ENCODE peak calls at places on chromosomes 3 and 15, in four cellular contexts. X, U, O and C are unnamed samples. For H3K4me1, the result is how much of the 10 kb centered on the place peaks cover.

GRCh38 chr3:107992976-107993684 is 97.7 kb downstream of the CD47 start:
- DNase-seq in X (no peak), U (no peak), O (no peak), C (no peak)

GRCh38 chr3:102353804-102354203 is 81.0 kb upstream of the ZPLD1 start:
- DNase-seq in X (no peak), U (no peak), O (no peak), C (no peak)

GRCh38 chr15:96324192-96324895 is 6.2 kb upstream of the NR2F2 start:
- DNase-seq in X (no peak), U (peak), O (no peak), C (peak)

GRCh38 chr15:70099966-70100494 is 2.3 kb upstream of the TLE3 start:
- DNase-seq in X (no peak), U (no peak), O (no peak), C (no peak)

GRCh38 chr3:16056210-16056607 is 118.3 kb upstream of the GALNT15 start:
- DNase-seq in X (no peak), U (peak), O (no peak), C (no peak)

GRCh38 chr3:161560006-161560637 is 63.5 kb downstream of the OTOL1 start:
- DNase-seq in X (no peak), U (no peak), O (no peak), C (no peak)

GRCh38 chr15:27764339-27764738 is 334.8 kb downstream of the OCA2 start:
- DNase-seq in X (no peak), U (no peak), O (no peak), C (no peak)

GRCh38 chr3:124800511-124801374 is 70.5 kb downstream of the UMPS start:
- DNase-seq in X (peak), U (no peak), O (no peak), C (peak)

GRCh38 chr3:34013818-34014576 is 215.6 kb downstream of the PDCD6IP start:
- DNase-seq in X (no peak), U (no peak), O (no peak), C (no peak)
- H3K4me1 ChIP-seq in X (under half), U (under half), O (under half), C (under half)

DNA sequence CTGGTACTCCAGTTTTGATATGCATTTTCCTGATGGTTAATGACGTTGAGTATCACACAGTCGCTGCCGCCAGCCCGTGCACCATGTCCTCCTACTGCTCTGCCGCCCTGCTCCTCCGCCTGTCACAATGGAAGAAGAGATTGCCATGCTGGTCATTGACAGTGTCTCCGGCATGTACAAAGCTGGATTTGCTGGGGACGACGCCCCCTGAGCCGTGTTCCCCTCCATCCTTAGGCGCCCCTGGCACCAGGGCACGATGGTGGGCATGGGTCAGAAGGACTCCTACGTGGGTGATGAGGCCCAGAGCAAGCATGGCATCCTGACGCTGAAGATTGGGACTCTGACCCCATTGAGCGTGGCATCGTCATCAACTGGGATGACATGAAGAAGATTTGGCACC is 65.9 kb downstream of the SYN2 start:
- DNase-seq in X (no peak), U (no peak), O (no peak), C (no peak)
- TF ChIP-seq CTCF in X (no peak), U (no peak), O (no peak), C (no peak)

GRCh38 chr3:48370330-48370708 is 1.7 kb upstream of the FBXW12 start:
- DNase-seq in X (no peak), U (no peak), O (no peak), C (no peak)
- H3K4me1 ChIP-seq in X (under half), U (under half), O (under half), C (under half)

DNA sequence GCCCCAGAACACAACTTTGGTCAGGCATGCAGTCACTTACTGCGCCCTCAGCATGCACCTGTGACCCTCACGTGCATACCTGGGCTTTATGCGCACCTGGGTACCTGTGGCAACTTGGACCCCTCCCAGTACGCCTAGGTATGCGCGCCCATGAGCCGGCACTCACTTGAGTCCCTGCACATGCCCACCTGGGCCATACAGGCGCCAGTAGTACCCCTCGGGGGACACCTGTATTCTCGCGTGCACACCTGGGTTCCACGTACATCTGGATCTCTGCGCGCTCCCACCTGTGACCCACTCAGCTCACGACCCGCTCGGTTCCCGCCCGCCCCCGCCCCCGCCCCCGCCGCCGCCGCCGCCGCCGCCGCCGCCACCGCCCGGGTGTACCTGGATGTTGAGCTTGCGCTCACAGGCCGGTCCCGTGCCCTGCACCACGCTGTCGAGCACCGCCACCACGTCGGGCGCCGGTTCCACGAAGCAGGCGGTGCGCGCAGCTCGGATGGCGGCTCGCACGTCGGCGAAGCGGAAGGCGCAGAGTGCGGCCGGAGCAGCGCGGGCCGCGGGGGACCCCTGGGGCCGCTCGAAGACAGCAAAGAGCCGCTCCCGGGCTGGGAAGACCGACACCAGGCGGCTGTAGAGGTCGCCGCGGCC is 1.4 kb downstream of the PLXND1 start:
- DNase-seq in X (no peak), U (no peak), O (no peak), C (no peak)
- TF ChIP-seq CTCF in X (no peak), U (no peak), O (no peak), C (no peak)

DNA sequence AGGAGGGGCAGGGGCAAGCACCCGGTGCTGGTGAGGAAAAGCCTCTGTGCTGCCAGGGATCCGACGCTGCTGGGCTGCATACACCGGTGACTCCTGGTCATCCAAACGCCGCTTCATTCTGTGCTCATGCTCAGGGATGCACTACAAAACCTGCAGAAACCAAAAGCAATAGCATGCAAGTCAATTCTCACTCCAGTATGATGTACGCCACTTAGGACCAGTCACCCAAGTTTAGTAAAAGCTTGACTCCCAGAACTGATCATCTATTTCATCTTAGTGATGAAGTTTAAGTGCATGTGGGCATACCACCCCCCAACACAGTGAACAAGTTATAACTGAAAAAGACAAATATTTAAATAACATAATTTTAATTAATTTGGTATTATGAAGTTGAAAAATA is 21.2 kb downstream of the SIN3A start:
- DNase-seq in X (no peak), U (no peak), O (no peak), C (no peak)
- H3K4me1 ChIP-seq in X (under half), U (under half), O (under half), C (under half)

DNA sequence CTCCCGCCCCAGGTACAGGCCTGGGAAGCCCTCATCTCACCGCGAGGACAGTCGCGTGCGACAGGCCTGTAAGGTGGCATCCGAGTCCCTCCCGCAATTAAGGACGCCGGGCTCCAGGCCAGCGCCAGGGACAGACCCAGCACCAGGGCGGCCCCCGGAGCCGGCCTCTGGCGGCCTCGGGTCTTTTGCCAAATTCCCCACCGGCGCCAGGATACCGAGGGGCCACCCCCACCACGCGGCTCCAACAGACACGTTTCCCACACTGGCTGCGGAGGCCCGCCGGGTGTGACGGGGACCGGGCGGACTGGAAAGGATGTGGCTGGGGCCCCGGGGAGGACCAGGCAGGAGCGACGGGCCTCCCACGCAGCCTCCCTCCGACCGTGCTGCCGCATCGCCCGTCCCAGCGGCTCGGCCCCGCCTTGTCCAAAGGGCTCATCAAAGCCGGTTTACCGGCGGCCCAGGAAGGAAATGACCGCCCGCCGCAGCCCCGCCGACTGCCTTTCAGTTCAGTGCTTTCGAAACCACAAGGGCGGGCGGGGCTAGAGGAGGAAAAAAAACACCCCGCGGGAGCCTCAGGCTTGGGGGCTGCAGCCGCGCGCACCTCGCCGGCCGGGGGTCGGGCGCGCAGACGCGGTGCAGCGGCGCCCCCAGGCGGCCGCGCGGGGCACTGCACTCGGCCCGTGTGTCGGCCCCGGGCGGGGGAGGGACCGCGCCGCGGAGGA is 11.2 kb downstream of the XXYLT1 start:
- DNase-seq in X (peak), U (peak), O (peak), C (peak)
- TF ChIP-seq CTCF in X (peak), U (peak), O (peak), C (peak)

DNA sequence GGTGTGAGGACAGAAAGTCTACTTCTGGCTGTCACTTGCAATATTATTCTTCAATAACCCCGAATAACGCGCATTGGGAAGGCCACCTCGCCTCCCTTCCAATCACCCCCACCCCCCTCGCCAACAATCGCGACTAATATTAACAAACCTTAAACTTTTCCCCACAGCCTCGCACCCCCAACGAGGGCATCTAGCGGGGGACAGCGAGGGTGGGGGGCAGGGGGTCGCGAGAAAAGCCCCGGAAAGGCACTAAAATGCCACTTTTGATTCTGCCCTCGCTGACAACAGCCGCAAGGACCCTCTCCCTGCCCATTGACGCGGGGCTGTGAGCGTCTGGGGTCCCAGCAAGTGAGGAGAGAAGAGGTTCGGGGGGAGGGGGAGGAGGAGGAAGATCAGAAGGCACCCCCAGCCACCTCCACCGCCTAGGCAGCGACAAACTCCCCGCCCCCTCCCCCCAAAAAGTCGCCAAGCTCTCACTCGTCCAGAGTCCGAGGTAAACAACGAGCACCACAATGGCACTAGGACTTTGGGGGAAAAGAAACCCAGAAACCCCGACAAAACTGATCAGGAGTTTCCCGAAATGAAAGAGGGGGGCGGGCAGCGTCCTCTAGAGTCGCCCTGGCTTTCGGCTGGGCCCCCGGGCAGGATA is 802 bp downstream of the SATB1 start:
- DNase-seq in X (peak), U (no peak), O (peak), C (no peak)
- H3K4me1 ChIP-seq in X (under half), U (under half), O (under half), C (under half)

DNA sequence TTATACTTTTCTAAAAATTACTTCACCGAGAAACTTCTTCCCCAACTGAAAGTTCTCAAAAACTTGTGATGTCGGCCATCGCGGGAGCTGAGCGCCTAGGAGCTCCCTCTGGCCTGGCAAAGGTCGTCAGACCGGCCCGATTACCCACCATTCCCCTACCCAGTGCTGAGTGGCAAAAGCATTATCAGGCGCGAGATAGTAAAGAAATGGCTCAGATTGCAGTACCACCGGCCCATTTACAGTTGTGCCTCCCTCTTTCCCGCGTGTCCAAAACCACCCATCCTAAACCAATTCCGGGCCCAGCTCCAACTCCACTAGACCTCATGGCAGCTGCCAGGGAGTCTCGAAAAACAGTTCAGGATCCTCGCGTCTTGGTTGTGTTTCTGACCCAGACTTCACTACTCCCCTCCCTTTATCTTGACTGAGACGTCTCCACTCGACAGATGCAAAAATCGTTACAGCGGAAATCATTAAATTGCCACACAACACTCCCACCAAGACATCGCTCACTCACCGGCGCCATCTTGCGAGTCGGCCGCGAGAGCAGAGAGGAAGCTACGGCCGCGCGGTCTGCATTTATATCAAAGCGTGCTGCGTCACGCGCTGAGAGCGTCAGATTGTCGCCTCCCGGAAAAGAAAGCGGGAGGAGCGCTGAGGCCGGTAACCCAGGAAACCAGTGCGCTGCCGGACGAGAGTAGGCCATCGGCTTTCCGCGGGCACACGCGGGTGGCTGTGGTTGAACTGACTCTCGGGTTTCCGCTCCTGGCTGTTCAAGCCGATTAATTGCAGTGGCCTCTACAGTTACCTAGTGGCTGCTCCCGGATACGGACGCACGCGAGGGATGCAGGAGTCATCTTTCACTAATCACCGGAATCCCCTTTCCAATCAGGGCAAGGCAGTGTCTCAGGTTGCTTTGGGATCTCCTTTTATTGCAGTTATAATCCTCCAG is at the start of gene RPL22L1:
- DNase-seq in X (peak), U (peak), O (peak), C (peak)
- TF ChIP-seq CTCF in X (no peak), U (no peak), O (no peak), C (peak)

DNA sequence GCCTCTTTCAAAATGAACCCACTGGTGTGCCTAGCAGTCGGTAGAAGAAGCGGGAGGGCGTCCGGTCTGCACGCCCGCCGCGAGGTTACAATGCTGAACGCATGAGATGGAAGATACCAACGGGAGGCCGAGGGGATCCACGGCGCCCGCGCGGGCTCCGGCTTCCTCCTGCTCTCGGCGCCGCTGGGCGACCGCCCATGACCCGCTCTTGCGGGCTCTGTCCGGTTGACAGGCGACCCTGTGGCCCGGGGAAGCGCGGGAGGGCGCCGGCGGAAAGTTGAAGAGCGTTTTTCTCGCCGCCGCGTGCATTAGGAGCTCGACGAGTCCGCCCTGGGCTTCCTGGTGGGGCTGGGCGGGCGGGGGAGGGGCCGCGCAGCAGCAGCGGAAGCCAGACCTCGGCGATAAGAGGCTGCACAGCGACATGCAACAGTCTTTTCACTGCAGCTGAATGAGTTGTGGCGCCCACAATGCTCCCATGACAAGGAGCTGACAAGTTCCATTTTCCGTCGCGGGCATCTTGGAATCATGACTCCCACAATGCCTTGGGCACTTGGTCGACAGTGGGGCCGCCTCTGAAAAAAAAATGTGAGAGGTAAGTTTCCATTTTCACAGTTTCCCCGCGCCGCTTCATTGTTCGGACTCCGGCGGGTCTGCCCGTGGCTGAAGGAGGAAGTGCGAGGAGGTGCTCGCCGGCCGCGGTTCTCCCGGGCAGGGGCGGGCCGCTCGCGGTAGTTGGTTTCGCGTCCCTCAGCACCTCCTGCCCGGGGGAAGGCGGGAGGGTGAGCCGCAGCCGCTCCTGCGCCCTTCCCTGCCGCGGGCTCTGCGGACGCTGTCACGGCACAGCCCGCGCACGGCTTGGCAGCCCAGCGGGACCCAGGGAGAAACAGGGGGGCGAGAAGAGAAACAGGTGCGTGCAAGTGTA is at the start of gene MBNL1:
- DNase-seq in X (peak), U (peak), O (peak), C (peak)
- H3K4me1 ChIP-seq in X (under half), U (under half), O (under half), C (under half)